ENCODE peak calls at places on chromosome 9, in four cellular contexts. F is upper lobe of right lung, Z is lung, D is hepatocyte. A is an unnamed sample.

GRCh38 chr9:105500108-105500766 is 52.4 kb downstream of the FSD1L start:
- DNase-seq in F (no peak), Z (no peak), D (no peak), A (no peak)

GRCh38 chr9:1050125-1050895 is at the start of gene DMRT2:
- DNase-seq in F (peak; percentile 92), Z (peak; percentile 87), D (no peak), A (no peak)

GRCh38 chr9:137305788-137306545 is 3.9 kb upstream of the NRARP start:
- DNase-seq in F (peak; percentile 71), Z (no peak), D (no peak), A (no peak)

GRCh38 chr9:134682026-134682425 is 40.4 kb downstream of the COL5A1 start:
- DNase-seq in F (peak; percentile 53), Z (no peak), D (no peak), A (no peak)

GRCh38 chr9:18473551-18474279 is at the start of gene ADAMTSL1:
- DNase-seq in F (no peak), Z (peak; percentile 31), D (peak; percentile 60), A (no peak)

GRCh38 chr9:37650873-37651768 is at the start of gene FRMPD1:
- DNase-seq in F (peak; percentile 82), Z (peak; percentile 54), D (peak; percentile 90), A (no peak)

GRCh38 chr9:94441796-94442195 is 113.1 kb upstream of the PCAT7 start:
- DNase-seq in F (no peak), Z (no peak), D (no peak), A (no peak)

GRCh38 chr9:38022995-38023394 is 46.0 kb downstream of the SHB start:
- DNase-seq in F (peak; percentile 73), Z (no peak), D (no peak), A (no peak)

GRCh38 chr9:26034776-26035175 is 356.5 kb upstream of the TUSC1 start:
- DNase-seq in F (no peak), Z (no peak), D (no peak), A (no peak)

GRCh38 chr9:81083821-81084512 is 605.4 kb downstream of the TLE1 start:
- DNase-seq in F (no peak), Z (no peak), D (no peak), A (no peak)

GRCh38 chr9:121075251-121076036 is 689 bp downstream of the CNTRL start:
- DNase-seq in F (no peak), Z (no peak), D (peak; percentile 22), A (no peak)

GRCh38 chr9:113875917-113876805 is at the start of gene ZNF618:
- DNase-seq in F (peak; percentile 68), Z (no peak), D (peak; percentile 67), A (no peak)

GRCh38 chr9:72534931-72535330 is 13.5 kb downstream of the TMC1 start:
- DNase-seq in F (no peak), Z (no peak), D (no peak), A (no peak)

GRCh38 chr9:83706703-83707517 is 848 bp downstream of the UBQLN1 start:
- DNase-seq in F (peak; percentile 72), Z (peak; percentile 39), D (peak; percentile 68), A (no peak)

GRCh38 chr9:37424204-37424685 is 1.7 kb downstream of the GRHPR start:
- DNase-seq in F (no peak), Z (no peak), D (no peak), A (no peak)

GRCh38 chr9:21455320-21455719 is 15.1 kb downstream of the IFNA1 start:
- DNase-seq in F (no peak), Z (no peak), D (peak; percentile 50), A (no peak)

GRCh38 chr9:70398145-70398556 is 16.3 kb downstream of the KLF9 start:
- DNase-seq in F (no peak), Z (no peak), D (no peak), A (no peak)

GRCh38 chr9:111301195-111301594 is 28.8 kb downstream of the OR2K2 start:
- DNase-seq in F (no peak), Z (no peak), D (peak; percentile 29), A (no peak)

GRCh38 chr9:82682431-82682830 is 380.5 kb downstream of the RASEF start:
- DNase-seq in F (no peak), Z (no peak), D (no peak), A (no peak)

GRCh38 chr9:136964833-136965422 is 12.4 kb upstream of the PTGDS start:
- DNase-seq in F (no peak), Z (no peak), D (no peak), A (no peak)

GRCh38 chr9:112485574-112485973 is 1.1 kb upstream of the KIAA1958 start:
- DNase-seq in F (no peak), Z (no peak), D (no peak), A (no peak)

GRCh38 chr9:90926920-90927319 is 125.3 kb downstream of the SYK start:
- DNase-seq in F (no peak), Z (no peak), D (no peak), A (no peak)

GRCh38 chr9:5392285-5392684 is 45.4 kb downstream of the PLGRKT start:
- DNase-seq in F (no peak), Z (no peak), D (no peak), A (no peak)

GRCh38 chr9:114671605-114672004 is 10.4 kb downstream of the TEX48 start:
- DNase-seq in F (no peak), Z (no peak), D (no peak), A (no peak)

GRCh38 chr9:34809504-34810186 is 99.7 kb upstream of the CCL21 start:
- DNase-seq in F (no peak), Z (no peak), D (peak; percentile 37), A (no peak)

GRCh38 chr9:71740199-71740598 is 28.1 kb downstream of the CEMIP2 start:
- DNase-seq in F (no peak), Z (no peak), D (no peak), A (no peak)

GRCh38 chr9:83188272-83188671 is 125.3 kb upstream of the RASEF start:
- DNase-seq in F (no peak), Z (no peak), D (no peak), A (no peak)

GRCh38 chr9:105656131-105656921 is 5.9 kb upstream of the TAL2 start:
- DNase-seq in F (no peak), Z (no peak), D (peak; percentile 62), A (no peak)

GRCh38 chr9:133771486-133772482 is 33.6 kb upstream of the SARDH start:
- DNase-seq in F (peak; percentile 62), Z (no peak), D (no peak), A (no peak)

GRCh38 chr9:109371374-109371773 is 50.5 kb upstream of the EPB41L4B start:
- DNase-seq in F (no peak), Z (no peak), D (no peak), A (no peak)

GRCh38 chr9:136685792-136686533 is 1.3 kb downstream of the AGPAT2 start:
- DNase-seq in F (no peak), Z (no peak), D (no peak), A (no peak)

GRCh38 chr9:16445141-16445920 is 425.1 kb downstream of the BNC2 start:
- DNase-seq in F (no peak), Z (no peak), D (peak; percentile 18), A (no peak)

GRCh38 chr9:20593551-20593950 is 28.7 kb downstream of the MLLT3 start:
- DNase-seq in F (no peak), Z (no peak), D (no peak), A (no peak)

GRCh38 chr9:17291766-17292165 is 156.9 kb downstream of the CNTLN start:
- DNase-seq in F (no peak), Z (no peak), D (no peak), A (no peak)

GRCh38 chr9:96064838-96065481 is 189.5 kb downstream of the ERCC6L2 start:
- DNase-seq in F (no peak), Z (no peak), D (no peak), A (no peak)

GRCh38 chr9:33294670-33295432 is 4.5 kb downstream of the NFX1 start:
- DNase-seq in F (no peak), Z (no peak), D (no peak), A (no peak)
- H3K4me1 ChIP-seq in F (peaks cover 65% of the 10 kb centered on the region), Z (peaks cover 29% of the 10 kb centered on the region), D (peaks cover 25% of the 10 kb centered on the region), A (peaks cover 5% of the 10 kb centered on the region)

DNA sequence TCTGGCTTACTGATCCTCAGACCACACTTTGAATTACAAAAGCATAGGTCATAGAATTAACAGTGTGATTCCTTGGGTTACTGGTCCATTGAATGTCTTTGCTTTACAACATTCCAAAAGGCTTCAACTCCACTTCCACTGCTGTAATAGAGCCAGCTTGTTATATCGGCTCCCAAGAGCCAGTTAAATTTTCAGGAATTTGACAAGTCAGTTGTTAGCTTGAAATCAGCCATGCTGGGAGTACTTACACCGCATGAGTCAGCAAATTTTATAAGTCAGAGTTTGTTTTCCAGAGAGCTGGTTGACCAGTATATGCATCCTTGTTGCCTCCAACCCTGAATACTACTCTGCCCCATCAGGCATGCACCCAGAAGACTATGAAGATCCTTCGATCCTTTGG is 73.1 kb downstream of the FOXB2 start:
- DNase-seq in F (no peak), Z (no peak), D (no peak), A (no peak)
- H3K4me1 ChIP-seq in F (no peaks in the 10 kb centered on the region), Z (no peaks in the 10 kb centered on the region), D (no peaks in the 10 kb centered on the region), A (no peaks in the 10 kb centered on the region)

GRCh38 chr9:79165006-79165405 is 406.8 kb upstream of the TLE4 start:
- DNase-seq in F (no peak), Z (no peak), D (no peak), A (no peak)
- H3K4me1 ChIP-seq in F (no peaks in the 10 kb centered on the region), Z (no peaks in the 10 kb centered on the region), D (peaks cover 15% of the 10 kb centered on the region), A (peaks cover 13% of the 10 kb centered on the region)

DNA sequence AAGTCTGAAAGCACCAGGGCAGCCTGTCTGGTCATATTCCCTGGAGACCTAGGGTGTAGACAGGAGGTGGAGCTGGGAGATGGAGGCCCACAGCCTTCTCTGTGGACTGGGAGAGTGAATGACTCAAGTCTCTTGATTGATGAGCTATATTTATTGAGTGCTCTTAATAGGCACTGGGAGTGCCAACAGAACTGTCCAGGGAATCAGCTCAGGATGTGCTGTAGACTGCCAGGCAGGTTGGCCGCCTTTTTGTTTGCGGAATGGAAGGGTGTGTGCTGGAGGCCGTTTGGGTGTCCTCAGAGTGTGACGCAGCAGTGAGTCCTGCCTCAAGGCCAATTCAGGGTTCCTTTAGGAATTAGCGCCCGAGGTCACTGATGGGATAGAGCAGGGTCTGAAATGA is 33.3 kb upstream of the POMT1 start:
- DNase-seq in F (peak; percentile 18), Z (no peak), D (no peak), A (no peak)
- H3K4me1 ChIP-seq in F (no peaks in the 10 kb centered on the region), Z (no peaks in the 10 kb centered on the region), D (no peaks in the 10 kb centered on the region), A (no peaks in the 10 kb centered on the region)

DNA sequence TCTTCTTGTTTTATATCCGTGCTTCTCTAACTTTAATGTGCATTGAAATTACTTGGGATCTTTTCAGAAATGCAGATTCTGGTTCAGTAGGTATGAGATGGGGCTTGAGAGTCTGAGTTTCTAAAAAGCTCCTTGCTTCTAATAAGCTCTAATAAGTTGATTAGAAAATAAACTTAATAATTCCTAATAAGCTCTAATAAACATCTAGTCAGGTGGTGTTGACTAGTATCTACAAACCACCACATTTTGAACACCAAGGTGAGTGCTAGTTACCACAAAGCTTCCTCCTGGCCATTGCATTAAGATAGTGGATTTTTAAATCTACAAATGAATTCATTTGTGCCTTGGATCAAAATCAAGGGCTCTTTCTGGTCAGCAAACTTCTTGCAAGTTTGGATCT is 5.3 kb downstream of the TMOD1 start:
- DNase-seq in F (no peak), Z (no peak), D (no peak), A (no peak)
- H3K4me1 ChIP-seq in F (peaks cover 19% of the 10 kb centered on the region), Z (peaks cover 12% of the 10 kb centered on the region), D (peaks cover 12% of the 10 kb centered on the region), A (peaks cover 5% of the 10 kb centered on the region)

A was measured in keratinocyte.